ENCODE peak calls at places on chromosomes 7 and 10, in nine cellular contexts. C is DND-41, F is cardiac fibroblast, D is heart left ventricle, U is foreskin fibroblast, A is fibroblast of the aortic adventitia, R is choroid plexus epithelial cell, E is esophagus squamous epithelium, X is GM12865. J is an unnamed sample.

GRCh38 chr10:130396044-130396443 is 259.9 kb downstream of the GLRX3 start:
- DNase-seq in C (no peak), F (no peak), D (no peak), U (no peak), A (no peak), R (no peak), E (no peak), X (no peak), J (no peak)

GRCh38 chr10:7250236-7250635 is 160.6 kb downstream of the SFMBT2 start:
- DNase-seq in C (no peak), F (no peak), D (no peak), U (no peak), A (no peak), R (no peak), E (no peak), X (no peak), J (no peak)

GRCh38 chr7:80379034-80379433 is 132.8 kb downstream of the GNAT3 start:
- DNase-seq in C (no peak), F (peak; percentile 68), D (no peak), U (peak; percentile 67), A (peak; percentile 82), R (peak; percentile 78), E (no peak), X (no peak), J (no peak)

GRCh38 chr10:7887417-7887816 is 69.1 kb downstream of the TAF3 start:
- DNase-seq in C (no peak), F (peak; percentile 64), D (no peak), U (peak; percentile 7), A (peak; percentile 78), R (peak; percentile 75), E (no peak), X (no peak), J (no peak)

GRCh38 chr10:123146013-123146891 is 1.7 kb upstream of the HMX2 start:
- DNase-seq in C (no peak), F (no peak), D (no peak), U (no peak), A (no peak), R (no peak), E (no peak), X (no peak), J (no peak)

GRCh38 chr7:99235925-99236324 is 28.0 kb upstream of the KPNA7 start:
- DNase-seq in C (no peak), F (no peak), D (no peak), U (no peak), A (no peak), R (no peak), E (no peak), X (no peak), J (no peak)

GRCh38 chr10:63464402-63465292 is 1.1 kb downstream of the JMJD1C start:
- DNase-seq in C (no peak), F (peak; percentile 54), D (no peak), U (no peak), A (peak; percentile 41), R (peak; percentile 48), E (no peak), X (no peak), J (no peak)

GRCh38 chr7:88095-88926 is 104.1 kb upstream of the FAM20C start:
- DNase-seq in C (no peak), F (no peak), D (no peak), U (no peak), A (no peak), R (no peak), E (no peak), X (no peak), J (no peak)

GRCh38 chr7:3415730-3416366 is 114.8 kb downstream of the SDK1 start:
- DNase-seq in C (no peak), F (no peak), D (no peak), U (no peak), A (no peak), R (no peak), E (no peak), X (no peak), J (no peak)

GRCh38 chr7:32785365-32785764 is 106.2 kb downstream of the KBTBD2 start:
- DNase-seq in C (no peak), F (no peak), D (peak; percentile 42), U (no peak), A (no peak), R (no peak), E (no peak), X (no peak), J (no peak)

GRCh38 chr10:59719374-59719773 is 9.7 kb upstream of the SLC16A9 start:
- DNase-seq in C (no peak), F (no peak), D (no peak), U (no peak), A (no peak), R (no peak), E (no peak), X (no peak), J (no peak)

GRCh38 chr7:111697771-111698170 is 135.5 kb upstream of the IMMP2L start:
- DNase-seq in C (no peak), F (no peak), D (no peak), U (peak; percentile 15), A (no peak), R (no peak), E (no peak), X (no peak), J (no peak)

GRCh38 chr10:76727009-76727408 is 910.6 kb downstream of the KCNMA1 start:
- DNase-seq in C (no peak), F (peak; percentile 6), D (no peak), U (no peak), A (no peak), R (no peak), E (no peak), X (no peak), J (no peak)

GRCh38 chr10:76009531-76009930 is 578.1 kb downstream of the LRMDA start:
- DNase-seq in C (no peak), F (no peak), D (no peak), U (no peak), A (no peak), R (no peak), E (no peak), X (no peak), J (no peak)

GRCh38 chr10:68537796-68538195 is 10.5 kb upstream of the SLC25A16 start:
- DNase-seq in C (no peak), F (no peak), D (no peak), U (no peak), A (no peak), R (no peak), E (no peak), X (no peak), J (no peak)

GRCh38 chr10:95650232-95650631 is 6.3 kb downstream of the ALDH18A1 start:
- DNase-seq in C (no peak), F (no peak), D (no peak), U (no peak), A (no peak), R (no peak), E (no peak), X (no peak), J (no peak)

GRCh38 chr7:213324-213993 is 21.1 kb downstream of the FAM20C start:
- DNase-seq in C (no peak), F (no peak), D (no peak), U (no peak), A (no peak), R (no peak), E (no peak), X (no peak), J (no peak)

GRCh38 chr7:32916006-32916405 is 24.4 kb upstream of the KBTBD2 start:
- DNase-seq in C (no peak), F (no peak), D (no peak), U (no peak), A (no peak), R (no peak), E (no peak), X (no peak), J (no peak)

GRCh38 chr7:157528785-157529341 is 192.1 kb downstream of the DNAJB6 start:
- DNase-seq in C (peak; percentile 3), F (no peak), D (no peak), U (no peak), A (no peak), R (no peak), E (no peak), X (no peak), J (peak; percentile 34)

GRCh38 chr7:81929386-81929785 is 159.5 kb upstream of the HGF start:
- DNase-seq in C (no peak), F (no peak), D (no peak), U (peak; percentile 58), A (peak; percentile 27), R (peak; percentile 36), E (no peak), X (no peak), J (no peak)

GRCh38 chr7:71005109-71005508 is 126.8 kb upstream of the GALNT17 start:
- DNase-seq in C (no peak), F (no peak), D (no peak), U (no peak), A (no peak), R (no peak), E (no peak), X (peak; percentile 0), J (no peak)
- H3K4me3 ChIP-seq in C (no peak overlapping the region), F (no peak overlapping the region), D (no peak overlapping the region), U (no peak overlapping the region), A (no peak overlapping the region), R (no peak overlapping the region), E (no peak overlapping the region), X (no peak overlapping the region), J (no peak overlapping the region)

DNA sequence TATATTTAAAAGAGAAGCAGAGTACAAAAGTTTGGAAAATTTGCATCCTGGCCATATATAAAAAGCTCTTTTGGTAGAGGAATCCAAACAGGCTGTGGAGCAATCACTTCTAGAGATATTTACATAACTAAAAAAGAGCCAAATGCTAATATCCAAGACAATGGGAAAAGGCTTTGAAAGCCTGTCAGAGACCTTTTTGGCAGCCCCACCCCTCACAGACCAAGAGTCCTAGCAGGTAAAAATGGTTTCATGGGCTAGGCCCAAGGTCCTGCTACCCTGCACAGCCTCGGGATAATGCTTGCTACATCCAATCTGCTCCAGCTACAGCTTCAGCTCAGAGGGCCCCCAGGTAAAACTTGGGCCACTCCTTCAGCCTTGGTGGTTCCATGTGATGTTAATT is 430.2 kb upstream of the KCND2 start:
- DNase-seq in C (no peak), F (no peak), D (no peak), U (no peak), A (no peak), R (no peak), E (no peak), X (no peak), J (no peak)
- TF ChIP-seq CTCF in C (no peak), F (no peak), D (no peak), U (no peak), A (no peak), R (no peak), E (no peak), X (no peak), J (no peak)

GRCh38 chr10:102777696-102778530 is 34.2 kb downstream of the WBP1L start:
- DNase-seq in C (no peak), F (no peak), D (no peak), U (no peak), A (no peak), R (peak; percentile 43), E (no peak), X (no peak), J (no peak)
- H3K4me3 ChIP-seq in C (no peak overlapping the region), F (no peak overlapping the region), D (peak overlapping the region; percentile 44), U (no peak overlapping the region), A (no peak overlapping the region), R (no peak overlapping the region), E (no peak overlapping the region), X (no peak overlapping the region), J (no peak overlapping the region)

GRCh38 chr7:29881724-29882123 is 75.4 kb downstream of the WIPF3 start:
- DNase-seq in C (no peak), F (no peak), D (no peak), U (no peak), A (no peak), R (no peak), E (no peak), X (no peak), J (no peak)
- TF ChIP-seq CTCF in C (no peak), F (no peak), D (no peak), U (no peak), A (no peak), R (no peak), E (no peak), X (no peak), J (no peak)